ENCODE peak calls at places on chromosomes 5 and 9, in nine cellular contexts. W, F, Y, Z, J, O, V, A and G are unnamed samples.

GRCh38 chr5:149268928-149269557 is 2.6 kb upstream of the AFAP1L1 start:
- DNase-seq in W (peak), F (no peak), Y (no peak), Z (no peak), J (no peak), O (no peak), V (no peak), A (no peak), G (peak)

GRCh38 chr5:133827001-133827400 is 141.4 kb downstream of the C5orf15 start:
- DNase-seq in W (no peak), F (no peak), Y (no peak), Z (no peak), J (no peak), O (peak), V (no peak), A (no peak), G (no peak)

GRCh38 chr5:62059960-62060359 is 246.0 kb upstream of the KIF2A start:
- DNase-seq in W (no peak), F (no peak), Y (no peak), Z (no peak), J (no peak), O (no peak), V (no peak), A (no peak), G (no peak)

GRCh38 chr9:27638716-27639115 is 65.4 kb upstream of the C9orf72 start:
- DNase-seq in W (no peak), F (no peak), Y (no peak), Z (no peak), J (no peak), O (no peak), V (no peak), A (no peak), G (no peak)

GRCh38 chr9:126363250-126363649 is 36.6 kb downstream of the MVB12B start:
- DNase-seq in W (no peak), F (no peak), Y (no peak), Z (peak), J (no peak), O (no peak), V (no peak), A (no peak), G (no peak)

GRCh38 chr9:115035872-115036612 is 81.9 kb downstream of the TNC start:
- DNase-seq in W (peak), F (peak), Y (no peak), Z (no peak), J (no peak), O (no peak), V (no peak), A (no peak), G (no peak)

GRCh38 chr5:75054110-75054930 is 2.0 kb upstream of the GCNT4 start:
- DNase-seq in W (peak), F (no peak), Y (peak), Z (peak), J (peak), O (no peak), V (peak), A (peak), G (no peak)

GRCh38 chr5:145834554-145834916 is 607 bp downstream of the PRELID2 start:
- DNase-seq in W (no peak), F (no peak), Y (no peak), Z (no peak), J (no peak), O (no peak), V (no peak), A (no peak), G (no peak)

GRCh38 chr9:99169982-99170761 is 51.6 kb downstream of the ALG2 start:
- DNase-seq in W (no peak), F (no peak), Y (no peak), Z (no peak), J (no peak), O (no peak), V (no peak), A (no peak), G (no peak)

GRCh38 chr9:504921-505821 is 290.5 kb downstream of the DOCK8 start:
- DNase-seq in W (no peak), F (peak), Y (peak), Z (peak), J (peak), O (no peak), V (peak), A (no peak), G (no peak)

GRCh38 chr5:75052461-75053285 is at the start of gene GCNT4:
- DNase-seq in W (peak), F (no peak), Y (peak), Z (peak), J (peak), O (no peak), V (peak), A (no peak), G (no peak)

GRCh38 chr9:25677301-25678146 is 720 bp downstream of the TUSC1 start:
- DNase-seq in W (peak), F (peak), Y (peak), Z (peak), J (peak), O (peak), V (peak), A (no peak), G (peak)

GRCh38 chr5:180376511-180376910 is 23.4 kb upstream of the GFPT2 start:
- DNase-seq in W (no peak), F (no peak), Y (peak), Z (no peak), J (no peak), O (no peak), V (no peak), A (no peak), G (no peak)

GRCh38 chr5:77663081-77663863 is 24.8 kb upstream of the OTP start:
- DNase-seq in W (no peak), F (no peak), Y (no peak), Z (no peak), J (peak), O (no peak), V (no peak), A (no peak), G (no peak)

DNA sequence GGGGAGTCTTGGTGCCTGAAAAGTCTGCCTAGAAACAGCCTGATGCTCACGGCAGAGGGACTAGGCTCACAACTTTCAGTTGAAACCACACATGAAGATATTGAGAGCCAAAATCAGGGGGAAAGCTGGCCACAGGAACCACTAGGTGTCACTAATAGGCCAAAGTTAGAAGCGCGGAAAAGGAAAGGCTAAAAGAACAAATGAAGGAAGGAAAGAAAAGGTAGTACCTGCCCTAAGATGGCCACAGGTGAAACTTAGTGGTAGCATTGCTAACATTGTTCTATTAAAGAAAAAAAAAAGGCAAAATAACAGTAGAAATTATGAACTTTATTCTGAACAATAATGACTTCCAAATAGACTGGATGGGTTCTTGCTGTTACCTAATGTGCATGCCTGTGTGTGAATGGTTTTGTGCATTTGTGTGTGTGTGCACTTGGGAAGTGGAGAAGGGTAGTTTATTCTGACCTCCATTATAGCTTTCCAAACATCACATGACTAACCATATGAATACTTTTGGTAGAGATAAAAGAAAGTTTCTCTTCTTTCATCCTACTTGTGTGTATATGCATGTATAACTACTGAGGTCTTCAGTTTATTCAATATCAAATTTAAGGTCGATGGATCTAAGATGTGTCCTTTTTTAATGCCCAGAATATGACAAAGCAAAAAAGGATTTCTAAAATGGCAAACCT is 2.1 kb upstream of the RFESD start:
- DNase-seq in W (peak), F (peak), Y (peak), Z (peak), J (peak), O (no peak), V (peak), A (no peak), G (no peak)
- TF ChIP-seq POLR2A in W (no peak), F (no peak), Y (no peak), Z (no peak), J (no peak), O (no peak), V (no peak), A (no peak), G (no peak)

GRCh38 chr5:143372187-143372829 is 31.2 kb downstream of the NR3C1 start:
- DNase-seq in W (peak), F (no peak), Y (no peak), Z (no peak), J (no peak), O (no peak), V (no peak), A (no peak), G (no peak)

GRCh38 chr5:143376911-143377838 is 26.3 kb downstream of the NR3C1 start:
- DNase-seq in W (peak), F (no peak), Y (no peak), Z (no peak), J (no peak), O (no peak), V (no peak), A (peak), G (peak)

GRCh38 chr5:143370440-143370839 is 33.0 kb downstream of the NR3C1 start:
- DNase-seq in W (no peak), F (no peak), Y (no peak), Z (no peak), J (no peak), O (no peak), V (no peak), A (no peak), G (no peak)

GRCh38 chr5:143374496-143375217 is 28.8 kb downstream of the NR3C1 start:
- DNase-seq in W (peak), F (no peak), Y (no peak), Z (no peak), J (no peak), O (no peak), V (no peak), A (no peak), G (no peak)

DNA sequence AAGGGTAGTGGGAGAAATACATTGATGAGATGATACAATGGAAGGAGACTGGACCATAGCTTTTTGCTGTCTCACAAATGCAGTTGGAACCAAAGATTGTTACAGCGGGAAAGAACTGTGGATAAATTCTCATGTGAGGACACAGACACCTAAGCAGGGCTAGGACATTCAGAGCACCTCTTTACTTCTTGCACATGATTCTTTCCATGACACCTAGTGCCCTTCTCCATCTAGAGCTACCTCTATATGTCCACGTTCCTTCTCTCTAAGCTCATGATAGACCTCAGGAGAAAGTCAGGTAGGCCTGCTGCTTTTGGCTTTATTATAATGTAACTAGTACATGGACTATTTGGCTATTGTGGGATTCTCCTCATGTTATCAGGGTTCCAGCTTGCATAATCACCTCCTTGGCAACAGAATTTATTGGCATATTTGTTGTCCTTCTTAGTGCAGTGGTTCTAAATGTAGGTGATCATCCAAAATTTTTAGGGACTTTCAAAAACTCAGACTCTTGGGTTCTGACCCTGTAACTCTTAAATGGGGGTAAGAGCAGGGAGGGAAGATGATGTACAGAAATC is 27.2 kb downstream of the NR3C1 start:
- DNase-seq in W (no peak), F (no peak), Y (no peak), Z (no peak), J (no peak), O (no peak), V (no peak), A (no peak), G (no peak)
- TF ChIP-seq POLR2A in W (no peak), F (no peak), Y (no peak), Z (no peak), J (no peak), O (no peak), V (no peak), A (no peak), G (no peak)

DNA sequence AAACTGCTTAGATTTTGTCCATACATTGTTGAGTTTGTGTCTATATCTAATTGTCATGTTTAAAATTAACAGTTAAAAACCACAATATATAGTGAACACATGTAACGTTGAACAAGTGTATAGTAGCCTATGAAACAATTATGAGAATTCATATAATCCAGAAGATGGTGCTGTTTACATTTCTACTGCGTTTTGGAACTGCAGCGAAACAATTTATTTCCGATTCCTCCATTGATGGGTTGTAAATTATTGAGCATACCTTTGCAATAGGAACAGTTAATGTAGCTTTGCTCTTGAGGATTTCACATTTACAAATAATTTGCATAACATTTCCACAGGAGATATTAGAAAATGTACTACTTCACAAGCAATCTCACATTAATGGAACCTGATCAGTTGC is 411.8 kb downstream of the CDH10 start:
- DNase-seq in W (no peak), F (no peak), Y (no peak), Z (no peak), J (no peak), O (no peak), V (no peak), A (no peak), G (no peak)
- TF ChIP-seq POLR2A in W (no peak), F (no peak), Y (no peak), Z (no peak), J (no peak), O (no peak), V (no peak), A (no peak), G (no peak)

GRCh38 chr5:65094279-65094678 is 325.5 kb downstream of the CWC27 start:
- DNase-seq in W (no peak), F (no peak), Y (no peak), Z (no peak), J (no peak), O (no peak), V (no peak), A (no peak), G (no peak)

GRCh38 chr5:65100846-65101678 is 332.3 kb downstream of the CWC27 start:
- DNase-seq in W (peak), F (peak), Y (peak), Z (peak), J (peak), O (no peak), V (no peak), A (peak), G (peak)

GRCh38 chr5:65102501-65102825 is 333.7 kb downstream of the CWC27 start:
- DNase-seq in W (no peak), F (no peak), Y (no peak), Z (no peak), J (no peak), O (no peak), V (no peak), A (no peak), G (no peak)

GRCh38 chr5:65101706-65102105 is 333.0 kb downstream of the CWC27 start:
- DNase-seq in W (peak), F (no peak), Y (no peak), Z (no peak), J (no peak), O (no peak), V (no peak), A (no peak), G (no peak)

DNA sequence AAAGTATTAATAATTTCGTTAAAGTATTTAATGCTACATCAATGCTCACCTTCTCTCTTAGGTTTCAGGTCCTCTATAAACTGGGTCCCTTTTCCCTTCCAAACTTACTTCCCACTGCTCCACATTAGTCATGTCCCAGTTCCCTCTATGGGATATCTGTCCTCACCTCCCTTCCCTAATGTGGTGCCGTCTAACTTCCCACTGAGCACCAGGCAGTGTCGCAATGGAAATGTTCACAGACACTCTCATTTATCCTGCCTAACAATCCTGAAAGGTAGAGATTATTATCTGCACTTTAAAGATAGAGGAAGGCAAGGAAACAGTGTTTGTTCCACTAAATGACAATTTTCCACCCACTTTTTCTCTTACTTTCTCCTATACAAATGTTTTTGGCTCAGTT is 329.7 kb downstream of the CWC27 start:
- DNase-seq in W (no peak), F (no peak), Y (no peak), Z (no peak), J (no peak), O (no peak), V (no peak), A (no peak), G (no peak)
- TF ChIP-seq POLR2A in W (no peak), F (no peak), Y (no peak), Z (no peak), J (no peak), O (no peak), V (no peak), A (no peak), G (no peak)